ENCODE peak calls at places on chromosomes 12 and 14, in ten cellular contexts. U is testis, K is GM12878, V is spleen, J is stomach, N is esophagus squamous epithelium, D is IMR-90, P is body of pancreas, X is HCT116, Y is breast epithelium. O is an unnamed sample.
A peak's percentile ranks its signal among the peaks of the same experiment; 100 is the strongest.

GRCh38 chr12:14111230-14111865 is 129.9 kb upstream of the GRIN2B start:
- DNase-seq in U (no peak), K (peak; percentile 33), V (no peak), J (no peak), N (no peak), D (no peak), P (no peak), X (peak; percentile 31), Y (no peak), O (no peak)

GRCh38 chr12:68761442-68761812 is 15.5 kb downstream of the SLC35E3 start:
- DNase-seq in U (no peak), K (no peak), V (no peak), J (no peak), N (no peak), D (no peak), P (no peak), X (no peak), Y (no peak), O (no peak)

GRCh38 chr12:43835656-43836454 is at the start of gene TMEM117:
- DNase-seq in U (peak; percentile 80), K (no peak), V (peak; percentile 95), J (peak; percentile 70), N (peak; percentile 3), D (peak; percentile 43), P (peak; percentile 80), X (no peak), Y (peak; percentile 73), O (peak; percentile 63)

GRCh38 chr12:80192087-80192486 is 92.8 kb downstream of the OTOGL start:
- DNase-seq in U (no peak), K (no peak), V (no peak), J (no peak), N (no peak), D (no peak), P (no peak), X (no peak), Y (no peak), O (no peak)

GRCh38 chr14:101408077-101408831 is 153.0 kb upstream of the DIO3 start:
- DNase-seq in U (no peak), K (no peak), V (no peak), J (no peak), N (no peak), D (peak; percentile 90), P (no peak), X (no peak), Y (no peak), O (no peak)

GRCh38 chr12:84463756-84464495 is 448.7 kb downstream of the SLC6A15 start:
- DNase-seq in U (no peak), K (no peak), V (no peak), J (no peak), N (no peak), D (peak; percentile 53), P (no peak), X (no peak), Y (no peak), O (no peak)

GRCh38 chr14:72801841-72802587 is 91.9 kb downstream of the DPF3 start:
- DNase-seq in U (no peak), K (no peak), V (no peak), J (no peak), N (no peak), D (peak; percentile 31), P (no peak), X (no peak), Y (no peak), O (peak; percentile 38)

GRCh38 chr14:33432407-33433023 is 493.8 kb downstream of the NPAS3 start:
- DNase-seq in U (peak; percentile 68), K (no peak), V (no peak), J (no peak), N (no peak), D (peak; percentile 18), P (peak; percentile 38), X (no peak), Y (no peak), O (no peak)

GRCh38 chr12:88063375-88063774 is 34.2 kb upstream of the C12orf50 start:
- DNase-seq in U (no peak), K (no peak), V (no peak), J (no peak), N (no peak), D (peak; percentile 18), P (no peak), X (no peak), Y (no peak), O (no peak)

GRCh38 chr12:88062464-88062863 is 33.3 kb upstream of the C12orf50 start:
- DNase-seq in U (no peak), K (peak; percentile 30), V (no peak), J (no peak), N (no peak), D (no peak), P (no peak), X (no peak), Y (no peak), O (no peak)

GRCh38 chr12:88056571-88056970 is 27.4 kb upstream of the C12orf50 start:
- DNase-seq in U (no peak), K (no peak), V (no peak), J (no peak), N (no peak), D (no peak), P (no peak), X (no peak), Y (no peak), O (no peak)

GRCh38 chr12:88057994-88058718 is 29.0 kb upstream of the C12orf50 start:
- DNase-seq in U (no peak), K (no peak), V (no peak), J (no peak), N (no peak), D (peak; percentile 40), P (no peak), X (no peak), Y (no peak), O (no peak)

GRCh38 chr12:88058719-88059077 is 29.5 kb upstream of the C12orf50 start:
- DNase-seq in U (no peak), K (no peak), V (no peak), J (no peak), N (no peak), D (no peak), P (no peak), X (no peak), Y (no peak), O (no peak)
- TF ChIP-seq POLR2A in U (no peak), K (no peak), V (no peak), J (no peak), N (no peak), D (no peak), P (no peak), X (no peak), Y (no peak), O (no peak)

GRCh38 chr12:46265734-46266133 is 3.1 kb downstream of the SLC38A1 start:
- DNase-seq in U (no peak), K (no peak), V (no peak), J (no peak), N (no peak), D (no peak), P (no peak), X (no peak), Y (no peak), O (no peak)

GRCh38 chr12:46267618-46268348 is 1.1 kb downstream of the SLC38A1 start:
- DNase-seq in U (no peak), K (no peak), V (peak; percentile 82), J (no peak), N (no peak), D (peak; percentile 24), P (peak; percentile 33), X (no peak), Y (no peak), O (no peak)

GRCh38 chr12:46268349-46268616 is 560 bp downstream of the SLC38A1 start:
- DNase-seq in U (no peak), K (no peak), V (peak; percentile 78), J (no peak), N (no peak), D (peak; percentile 19), P (no peak), X (no peak), Y (peak; percentile 54), O (no peak)

GRCh38 chr12:46266382-46266791 is 2.5 kb downstream of the SLC38A1 start:
- DNase-seq in U (no peak), K (no peak), V (no peak), J (no peak), N (no peak), D (peak; percentile 61), P (no peak), X (no peak), Y (no peak), O (no peak)

GRCh38 chr12:46266869-46267617 is 1.8 kb downstream of the SLC38A1 start:
- DNase-seq in U (peak; percentile 53), K (no peak), V (peak; percentile 89), J (peak; percentile 70), N (no peak), D (peak; percentile 64), P (peak; percentile 71), X (no peak), Y (peak; percentile 72), O (no peak)
- TF ChIP-seq POLR2A in U (no peak), K (peak; percentile 60), V (no peak), J (no peak), N (no peak), D (peak; percentile 20), P (peak; percentile 55), X (no peak), Y (no peak), O (no peak)

GRCh38 chr12:6965026-6965661 is 5.3 kb downstream of the PHB2 start:
- DNase-seq in U (peak; percentile 85), K (no peak), V (peak; percentile 97), J (peak; percentile 91), N (no peak), D (peak; percentile 82), P (peak; percentile 92), X (peak; percentile 79), Y (peak; percentile 90), O (no peak)
- TF ChIP-seq POLR2A in U (no peak), K (peak; percentile 44), V (no peak), J (no peak), N (no peak), D (no peak), P (peak; percentile 46), X (peak; percentile 56), Y (no peak), O (no peak)

DNA sequence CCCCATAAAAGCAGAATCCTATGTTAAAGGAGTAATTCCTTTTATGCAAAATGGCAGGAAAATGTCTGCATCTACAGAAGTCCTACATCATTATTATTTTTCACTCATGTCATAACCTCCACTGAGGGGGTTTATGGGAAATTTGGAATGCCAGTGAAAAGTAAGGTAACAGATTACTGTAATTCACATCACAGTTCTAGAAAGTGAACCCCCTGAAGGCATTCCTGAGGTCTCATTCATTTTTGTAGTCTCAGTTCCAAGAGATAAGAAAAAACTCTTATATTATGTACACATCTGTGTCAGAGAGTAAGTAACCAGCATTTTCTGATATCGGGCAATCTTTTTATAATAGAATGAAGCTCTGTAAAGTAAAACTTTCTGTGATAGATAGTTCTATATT is 28.8 kb upstream of the BCAT1 start:
- DNase-seq in U (no peak), K (no peak), V (no peak), J (no peak), N (no peak), D (no peak), P (no peak), X (no peak), Y (no peak), O (no peak)
- TF ChIP-seq POLR2A in U (no peak), K (no peak), V (no peak), J (no peak), N (no peak), D (no peak), P (no peak), X (no peak), Y (no peak), O (no peak)

GRCh38 chr12:12784911-12785814 is at the start of gene APOLD1:
- DNase-seq in U (no peak), K (no peak), V (no peak), J (no peak), N (no peak), D (no peak), P (no peak), X (no peak), Y (no peak), O (no peak)
- TF ChIP-seq POLR2A in U (no peak), K (no peak), V (peak; percentile 63), J (no peak), N (no peak), D (no peak), P (peak; percentile 72), X (no peak), Y (peak; percentile 27), O (no peak)

O was measured in H54.